ENCODE peak calls at places on chromosome 3, in five cellular contexts. One of them, this sample, is unnamed.

GRCh38 chr3:23341147-23341838 is 138.2 kb downstream of the UBE2E2 start:
- DNase-seq in right atrium auricular region: no peak
- DNase-seq in stimulated activated CD8-positive, alpha-beta memory T cell treated with anti-CD3 and anti-CD28 coated beads, Interleukin-15, amount 100 ng/mL, for 24 hours: no peak
- DNase-seq in EH: no peak
- DNase-seq in IMR-90: no peak
- DNase-seq in this sample: no peak

GRCh38 chr3:58575986-58576652 is 1.1 kb downstream of the FAM107A start:
- DNase-seq in right atrium auricular region: no peak
- DNase-seq in stimulated activated CD8-positive, alpha-beta memory T cell treated with anti-CD3 and anti-CD28 coated beads, Interleukin-15, amount 100 ng/mL, for 24 hours: no peak
- DNase-seq in IMR-90: no peak
- DNase-seq in EH: peak; percentile 32
- DNase-seq in this sample: no peak

GRCh38 chr3:122021811-122022401 is at the start of gene ILDR1:
- DNase-seq in stimulated activated CD8-positive, alpha-beta memory T cell treated with anti-CD3 and anti-CD28 coated beads, Interleukin-15, amount 100 ng/mL, for 24 hours: no peak
- DNase-seq in IMR-90: no peak
- DNase-seq in EH: no peak
- DNase-seq in right atrium auricular region: no peak
- DNase-seq in this sample: no peak

GRCh38 chr3:59559721-59560514 is 510.1 kb upstream of the CFAP20DC start:
- DNase-seq in stimulated activated CD8-positive, alpha-beta memory T cell treated with anti-CD3 and anti-CD28 coated beads, Interleukin-15, amount 100 ng/mL, for 24 hours: no peak
- DNase-seq in EH: peak; percentile 97
- DNase-seq in right atrium auricular region: no peak
- DNase-seq in IMR-90: peak; percentile 97
- DNase-seq in this sample: no peak

GRCh38 chr3:33578325-33579180 is 138.3 kb upstream of the UBP1 start:
- DNase-seq in stimulated activated CD8-positive, alpha-beta memory T cell treated with anti-CD3 and anti-CD28 coated beads, Interleukin-15, amount 100 ng/mL, for 24 hours: no peak
- DNase-seq in EH: peak; percentile 74
- DNase-seq in right atrium auricular region: no peak
- DNase-seq in IMR-90: peak; percentile 35
- DNase-seq in this sample: no peak

GRCh38 chr3:177126015-177126773 is 71.1 kb downstream of the TBL1XR1 start:
- DNase-seq in right atrium auricular region: no peak
- DNase-seq in stimulated activated CD8-positive, alpha-beta memory T cell treated with anti-CD3 and anti-CD28 coated beads, Interleukin-15, amount 100 ng/mL, for 24 hours: no peak
- DNase-seq in EH: peak; percentile 93
- DNase-seq in IMR-90: peak; percentile 90
- DNase-seq in this sample: no peak

GRCh38 chr3:184789314-184789998 is 22.5 kb upstream of the VPS8 start:
- DNase-seq in stimulated activated CD8-positive, alpha-beta memory T cell treated with anti-CD3 and anti-CD28 coated beads, Interleukin-15, amount 100 ng/mL, for 24 hours: no peak
- DNase-seq in IMR-90: no peak
- DNase-seq in EH: peak; percentile 37
- DNase-seq in right atrium auricular region: no peak
- DNase-seq in this sample: no peak

GRCh38 chr3:191869738-191870418 is 408.9 kb downstream of the PYDC2 start:
- DNase-seq in right atrium auricular region: no peak
- DNase-seq in EH: no peak
- DNase-seq in IMR-90: no peak
- DNase-seq in stimulated activated CD8-positive, alpha-beta memory T cell treated with anti-CD3 and anti-CD28 coated beads, Interleukin-15, amount 100 ng/mL, for 24 hours: no peak
- DNase-seq in this sample: no peak

GRCh38 chr3:194058189-194058571 is 77.8 kb upstream of the HES1 start:
- DNase-seq in right atrium auricular region: peak; percentile 62
- DNase-seq in EH: peak; percentile 51
- DNase-seq in stimulated activated CD8-positive, alpha-beta memory T cell treated with anti-CD3 and anti-CD28 coated beads, Interleukin-15, amount 100 ng/mL, for 24 hours: peak; percentile 5
- DNase-seq in IMR-90: peak; percentile 36
- DNase-seq in this sample: no peak

GRCh38 chr3:136149569-136150136 is 46.5 kb downstream of the MSL2 start:
- DNase-seq in right atrium auricular region: no peak
- DNase-seq in EH: peak; percentile 74
- DNase-seq in stimulated activated CD8-positive, alpha-beta memory T cell treated with anti-CD3 and anti-CD28 coated beads, Interleukin-15, amount 100 ng/mL, for 24 hours: no peak
- DNase-seq in IMR-90: peak; percentile 61
- DNase-seq in this sample: no peak

GRCh38 chr3:149638401-149639092 is 19.3 kb downstream of the WWTR1 start:
- DNase-seq in stimulated activated CD8-positive, alpha-beta memory T cell treated with anti-CD3 and anti-CD28 coated beads, Interleukin-15, amount 100 ng/mL, for 24 hours: no peak
- DNase-seq in right atrium auricular region: no peak
- DNase-seq in EH: peak; percentile 80
- DNase-seq in IMR-90: peak; percentile 88
- DNase-seq in this sample: peak; percentile 74

GRCh38 chr3:157865449-157865862 is 240.8 kb downstream of the SHOX2 start:
- DNase-seq in right atrium auricular region: no peak
- DNase-seq in EH: no peak
- DNase-seq in IMR-90: no peak
- DNase-seq in stimulated activated CD8-positive, alpha-beta memory T cell treated with anti-CD3 and anti-CD28 coated beads, Interleukin-15, amount 100 ng/mL, for 24 hours: peak; percentile 20
- DNase-seq in this sample: no peak

GRCh38 chr3:140186421-140186920 is 251.5 kb downstream of the CLSTN2 start:
- DNase-seq in right atrium auricular region: no peak
- DNase-seq in stimulated activated CD8-positive, alpha-beta memory T cell treated with anti-CD3 and anti-CD28 coated beads, Interleukin-15, amount 100 ng/mL, for 24 hours: no peak
- DNase-seq in EH: peak; percentile 60
- DNase-seq in IMR-90: peak; percentile 50
- DNase-seq in this sample: no peak

GRCh38 chr3:119298565-119298941 is 4.4 kb downstream of the ARHGAP31 start:
- DNase-seq in IMR-90: no peak
- DNase-seq in right atrium auricular region: no peak
- DNase-seq in EH: no peak
- DNase-seq in stimulated activated CD8-positive, alpha-beta memory T cell treated with anti-CD3 and anti-CD28 coated beads, Interleukin-15, amount 100 ng/mL, for 24 hours: no peak
- DNase-seq in this sample: no peak

GRCh38 chr3:45737222-45737621 is 48.0 kb downstream of the SACM1L start:
- DNase-seq in EH: no peak
- DNase-seq in stimulated activated CD8-positive, alpha-beta memory T cell treated with anti-CD3 and anti-CD28 coated beads, Interleukin-15, amount 100 ng/mL, for 24 hours: no peak
- DNase-seq in right atrium auricular region: no peak
- DNase-seq in IMR-90: no peak
- DNase-seq in this sample: no peak

GRCh38 chr3:170864525-170865208 is 5.3 kb downstream of the RPL22L1 start:
- DNase-seq in EH: no peak
- DNase-seq in stimulated activated CD8-positive, alpha-beta memory T cell treated with anti-CD3 and anti-CD28 coated beads, Interleukin-15, amount 100 ng/mL, for 24 hours: no peak
- DNase-seq in IMR-90: no peak
- DNase-seq in right atrium auricular region: no peak
- DNase-seq in this sample: no peak

GRCh38 chr3:135072431-135072830 is 277.4 kb downstream of the EPHB1 start:
- DNase-seq in EH: no peak
- DNase-seq in stimulated activated CD8-positive, alpha-beta memory T cell treated with anti-CD3 and anti-CD28 coated beads, Interleukin-15, amount 100 ng/mL, for 24 hours: no peak
- DNase-seq in right atrium auricular region: no peak
- DNase-seq in IMR-90: no peak
- DNase-seq in this sample: no peak

GRCh38 chr3:127754411-127755304 is 67.7 kb downstream of the MGLL start:
- DNase-seq in IMR-90: no peak
- DNase-seq in EH: no peak
- DNase-seq in stimulated activated CD8-positive, alpha-beta memory T cell treated with anti-CD3 and anti-CD28 coated beads, Interleukin-15, amount 100 ng/mL, for 24 hours: no peak
- DNase-seq in right atrium auricular region: no peak
- DNase-seq in this sample: no peak

GRCh38 chr3:142597898-142598297 is 1.7 kb downstream of the PLS1 start:
- DNase-seq in stimulated activated CD8-positive, alpha-beta memory T cell treated with anti-CD3 and anti-CD28 coated beads, Interleukin-15, amount 100 ng/mL, for 24 hours: no peak
- DNase-seq in right atrium auricular region: no peak
- DNase-seq in IMR-90: no peak
- DNase-seq in EH: no peak
- DNase-seq in this sample: no peak

GRCh38 chr3:53027254-53027844 is 18.5 kb downstream of the SFMBT1 start:
- DNase-seq in right atrium auricular region: no peak
- DNase-seq in EH: peak; percentile 31
- DNase-seq in stimulated activated CD8-positive, alpha-beta memory T cell treated with anti-CD3 and anti-CD28 coated beads, Interleukin-15, amount 100 ng/mL, for 24 hours: no peak
- DNase-seq in IMR-90: no peak
- DNase-seq in this sample: no peak

GRCh38 chr3:115148142-115148790 is 1.2 kb upstream of the ZBTB20 start:
- DNase-seq in EH: peak; percentile 33
- DNase-seq in stimulated activated CD8-positive, alpha-beta memory T cell treated with anti-CD3 and anti-CD28 coated beads, Interleukin-15, amount 100 ng/mL, for 24 hours: no peak
- DNase-seq in IMR-90: peak; percentile 4
- DNase-seq in right atrium auricular region: no peak
- DNase-seq in this sample: no peak

GRCh38 chr3:100454684-100455083 is 37.7 kb upstream of the TMEM45A start:
- DNase-seq in stimulated activated CD8-positive, alpha-beta memory T cell treated with anti-CD3 and anti-CD28 coated beads, Interleukin-15, amount 100 ng/mL, for 24 hours: no peak
- DNase-seq in IMR-90: no peak
- DNase-seq in right atrium auricular region: no peak
- DNase-seq in EH: no peak
- DNase-seq in this sample: no peak

GRCh38 chr3:126314305-126315082 is 42.7 kb downstream of the KLF15 start:
- DNase-seq in IMR-90: no peak
- DNase-seq in stimulated activated CD8-positive, alpha-beta memory T cell treated with anti-CD3 and anti-CD28 coated beads, Interleukin-15, amount 100 ng/mL, for 24 hours: no peak
- DNase-seq in EH: no peak
- DNase-seq in right atrium auricular region: peak; percentile 57
- DNase-seq in this sample: no peak

GRCh38 chr3:115671761-115672455 is 48.6 kb downstream of the GAP43 start:
- DNase-seq in IMR-90: no peak
- DNase-seq in right atrium auricular region: no peak
- DNase-seq in stimulated activated CD8-positive, alpha-beta memory T cell treated with anti-CD3 and anti-CD28 coated beads, Interleukin-15, amount 100 ng/mL, for 24 hours: no peak
- DNase-seq in EH: no peak
- DNase-seq in this sample: no peak

GRCh38 chr3:15797600-15798303 is at the start of gene ANKRD28:
- DNase-seq in right atrium auricular region: no peak
- DNase-seq in stimulated activated CD8-positive, alpha-beta memory T cell treated with anti-CD3 and anti-CD28 coated beads, Interleukin-15, amount 100 ng/mL, for 24 hours: no peak
- DNase-seq in EH: peak; percentile 98
- DNase-seq in IMR-90: peak; percentile 98
- DNase-seq in this sample: no peak

GRCh38 chr3:13648060-13648743 is 99.3 kb downstream of the FBLN2 start:
- DNase-seq in EH: peak; percentile 78
- DNase-seq in right atrium auricular region: peak; percentile 86
- DNase-seq in stimulated activated CD8-positive, alpha-beta memory T cell treated with anti-CD3 and anti-CD28 coated beads, Interleukin-15, amount 100 ng/mL, for 24 hours: peak; percentile 66
- DNase-seq in IMR-90: peak; percentile 73
- DNase-seq in this sample: peak; percentile 7

GRCh38 chr3:111531446-111531845 is 10.6 kb upstream of the CD96 start:
- DNase-seq in stimulated activated CD8-positive, alpha-beta memory T cell treated with anti-CD3 and anti-CD28 coated beads, Interleukin-15, amount 100 ng/mL, for 24 hours: no peak
- DNase-seq in IMR-90: peak; percentile 73
- DNase-seq in right atrium auricular region: no peak
- DNase-seq in EH: peak; percentile 88
- DNase-seq in this sample: no peak

GRCh38 chr3:120678331-120678845 is 3.7 kb downstream of the HGD start:
- DNase-seq in right atrium auricular region: peak; percentile 64
- DNase-seq in EH: peak; percentile 83
- DNase-seq in stimulated activated CD8-positive, alpha-beta memory T cell treated with anti-CD3 and anti-CD28 coated beads, Interleukin-15, amount 100 ng/mL, for 24 hours: no peak
- DNase-seq in IMR-90: peak; percentile 65
- DNase-seq in this sample: no peak

GRCh38 chr3:85525264-85525663 is 566.5 kb downstream of the CADM2 start:
- DNase-seq in right atrium auricular region: no peak
- DNase-seq in IMR-90: no peak
- DNase-seq in EH: no peak
- DNase-seq in stimulated activated CD8-positive, alpha-beta memory T cell treated with anti-CD3 and anti-CD28 coated beads, Interleukin-15, amount 100 ng/mL, for 24 hours: no peak
- DNase-seq in this sample: no peak

GRCh38 chr3:187261541-187261969 is 30.0 kb downstream of the MASP1 start:
- DNase-seq in IMR-90: peak; percentile 94
- DNase-seq in EH: peak; percentile 97
- DNase-seq in stimulated activated CD8-positive, alpha-beta memory T cell treated with anti-CD3 and anti-CD28 coated beads, Interleukin-15, amount 100 ng/mL, for 24 hours: no peak
- DNase-seq in right atrium auricular region: no peak
- DNase-seq in this sample: no peak

GRCh38 chr3:45597166-45597565 is 2.6 kb downstream of the LIMD1 start:
- DNase-seq in EH: peak; percentile 65
- DNase-seq in IMR-90: peak; percentile 59
- DNase-seq in right atrium auricular region: peak; percentile 67
- DNase-seq in stimulated activated CD8-positive, alpha-beta memory T cell treated with anti-CD3 and anti-CD28 coated beads, Interleukin-15, amount 100 ng/mL, for 24 hours: no peak
- DNase-seq in this sample: no peak

GRCh38 chr3:30286007-30286669 is 320.3 kb upstream of the TGFBR2 start:
- DNase-seq in EH: peak; percentile 88
- DNase-seq in right atrium auricular region: peak; percentile 89
- DNase-seq in stimulated activated CD8-positive, alpha-beta memory T cell treated with anti-CD3 and anti-CD28 coated beads, Interleukin-15, amount 100 ng/mL, for 24 hours: no peak
- DNase-seq in IMR-90: peak; percentile 88
- DNase-seq in this sample: no peak

GRCh38 chr3:177852001-177852400 is 654.7 kb upstream of the TBL1XR1 start:
- DNase-seq in stimulated activated CD8-positive, alpha-beta memory T cell treated with anti-CD3 and anti-CD28 coated beads, Interleukin-15, amount 100 ng/mL, for 24 hours: no peak
- DNase-seq in right atrium auricular region: no peak
- DNase-seq in IMR-90: peak; percentile 27
- DNase-seq in EH: peak; percentile 19
- DNase-seq in this sample: no peak

GRCh38 chr3:11680509-11680908 is 36.8 kb upstream of the VGLL4 start:
- DNase-seq in EH: no peak
- DNase-seq in stimulated activated CD8-positive, alpha-beta memory T cell treated with anti-CD3 and anti-CD28 coated beads, Interleukin-15, amount 100 ng/mL, for 24 hours: no peak
- DNase-seq in right atrium auricular region: no peak
- DNase-seq in IMR-90: peak; percentile 7
- DNase-seq in this sample: no peak

GRCh38 chr3:61822588-61822987 is 261.2 kb downstream of the PTPRG start:
- DNase-seq in right atrium auricular region: no peak
- DNase-seq in stimulated activated CD8-positive, alpha-beta memory T cell treated with anti-CD3 and anti-CD28 coated beads, Interleukin-15, amount 100 ng/mL, for 24 hours: no peak
- DNase-seq in IMR-90: no peak
- DNase-seq in EH: no peak
- DNase-seq in this sample: no peak

GRCh38 chr3:13688824-13689223 is 139.9 kb downstream of the FBLN2 start:
- DNase-seq in stimulated activated CD8-positive, alpha-beta memory T cell treated with anti-CD3 and anti-CD28 coated beads, Interleukin-15, amount 100 ng/mL, for 24 hours: no peak
- DNase-seq in IMR-90: no peak
- DNase-seq in EH: no peak
- DNase-seq in right atrium auricular region: no peak
- DNase-seq in this sample: no peak

GRCh38 chr3:36868614-36869436 is 76.0 kb downstream of the TRANK1 start:
- DNase-seq in IMR-90: peak; percentile 63
- DNase-seq in stimulated activated CD8-positive, alpha-beta memory T cell treated with anti-CD3 and anti-CD28 coated beads, Interleukin-15, amount 100 ng/mL, for 24 hours: no peak
- DNase-seq in right atrium auricular region: no peak
- DNase-seq in EH: peak; percentile 69
- DNase-seq in this sample: no peak

GRCh38 chr3:123038751-123039150 is 11.2 kb upstream of the SEMA5B start:
- DNase-seq in right atrium auricular region: no peak
- DNase-seq in IMR-90: no peak
- DNase-seq in EH: no peak
- DNase-seq in stimulated activated CD8-positive, alpha-beta memory T cell treated with anti-CD3 and anti-CD28 coated beads, Interleukin-15, amount 100 ng/mL, for 24 hours: no peak
- DNase-seq in this sample: no peak

GRCh38 chr3:117563063-117563462 is 853.5 kb downstream of the TUSC7 start:
- DNase-seq in EH: no peak
- DNase-seq in stimulated activated CD8-positive, alpha-beta memory T cell treated with anti-CD3 and anti-CD28 coated beads, Interleukin-15, amount 100 ng/mL, for 24 hours: no peak
- DNase-seq in right atrium auricular region: no peak
- DNase-seq in IMR-90: peak; percentile 71
- DNase-seq in this sample: no peak

GRCh38 chr3:157914882-157915281 is 191.3 kb downstream of the SHOX2 start:
- DNase-seq in right atrium auricular region: no peak
- DNase-seq in EH: peak; percentile 40
- DNase-seq in stimulated activated CD8-positive, alpha-beta memory T cell treated with anti-CD3 and anti-CD28 coated beads, Interleukin-15, amount 100 ng/mL, for 24 hours: no peak
- DNase-seq in IMR-90: no peak
- DNase-seq in this sample: no peak

This sample was measured in NCI-H1048.